ENCODE peak calls at places on chromosomes 1 and 21, in ten cellular contexts. R is SK-N-SH, D is Peyer's patch, T is RWPE1, X is right cardiac atrium, S is HCT116, G is esophagus squamous epithelium, I is right lobe of liver, Y is A549, B is lower lobe of right lung. V is an unnamed sample.

GRCh38 chr1:145891143-145891542 is 5.5 kb upstream of the ANKRD35 start:
- DNase-seq in R (no peak), D (no peak), T (no peak), X (no peak), S (no peak), G (no peak), I (no peak), Y (no peak), B (no peak), V (no peak)

GRCh38 chr1:41500781-41501518 is 16.5 kb upstream of the EDN2 start:
- DNase-seq in R (no peak), D (no peak), T (no peak), X (no peak), S (no peak), G (no peak), I (no peak), Y (no peak), B (no peak), V (no peak)

GRCh38 chr1:201072149-201072548 is 40.1 kb downstream of the CACNA1S start:
- DNase-seq in R (no peak), D (no peak), T (peak), X (no peak), S (no peak), G (no peak), I (no peak), Y (no peak), B (no peak), V (no peak)

GRCh38 chr1:236982380-236982779 is 21.9 kb downstream of the MT1HL1 start:
- DNase-seq in R (no peak), D (no peak), T (no peak), X (no peak), S (no peak), G (no peak), I (no peak), Y (no peak), B (no peak), V (no peak)

GRCh38 chr21:35963920-35964451 is 96.3 kb downstream of the SETD4 start:
- DNase-seq in R (no peak), D (no peak), T (no peak), X (no peak), S (no peak), G (no peak), I (no peak), Y (no peak), B (no peak), V (no peak)

GRCh38 chr1:213986020-213986924 is 1.5 kb upstream of the PROX1 start:
- DNase-seq in R (no peak), D (no peak), T (no peak), X (no peak), S (no peak), G (no peak), I (no peak), Y (no peak), B (no peak), V (no peak)

GRCh38 chr1:67850611-67851075 is 17.4 kb upstream of the GNG12 start:
- DNase-seq in R (no peak), D (peak), T (peak), X (peak), S (peak), G (no peak), I (peak), Y (peak), B (peak), V (no peak)

GRCh38 chr1:12095822-12096263 is 32.7 kb downstream of the TNFRSF8 start:
- DNase-seq in R (no peak), D (no peak), T (peak), X (no peak), S (no peak), G (no peak), I (no peak), Y (peak), B (no peak), V (no peak)

GRCh38 chr21:36250423-36251075 is 69.4 kb upstream of the MORC3 start:
- DNase-seq in R (no peak), D (no peak), T (no peak), X (no peak), S (no peak), G (no peak), I (no peak), Y (no peak), B (no peak), V (no peak)

GRCh38 chr1:151130837-151131586 is 15.4 kb downstream of the SEMA6C start:
- DNase-seq in R (peak), D (peak), T (peak), X (peak), S (no peak), G (peak), I (peak), Y (no peak), B (peak), V (peak)

GRCh38 chr1:3483801-3484444 is 29.5 kb downstream of the ARHGEF16 start:
- DNase-seq in R (peak), D (peak), T (peak), X (peak), S (no peak), G (no peak), I (peak), Y (peak), B (no peak), V (no peak)

GRCh38 chr1:223715710-223716103 is 3.4 kb downstream of the CAPN2 start:
- DNase-seq in R (no peak), D (no peak), T (no peak), X (no peak), S (no peak), G (no peak), I (no peak), Y (no peak), B (no peak), V (no peak)

GRCh38 chr1:223714849-223715709 is 2.7 kb downstream of the CAPN2 start:
- DNase-seq in R (no peak), D (no peak), T (peak), X (no peak), S (peak), G (no peak), I (no peak), Y (no peak), B (peak), V (no peak)

GRCh38 chr1:223712856-223713494 is 636 bp downstream of the CAPN2 start:
- DNase-seq in R (no peak), D (peak), T (no peak), X (peak), S (no peak), G (no peak), I (peak), Y (no peak), B (peak), V (peak)

GRCh38 chr1:223713546-223714420 is 1.4 kb downstream of the CAPN2 start:
- DNase-seq in R (no peak), D (no peak), T (no peak), X (no peak), S (peak), G (no peak), I (no peak), Y (no peak), B (no peak), V (no peak)

GRCh38 chr1:223714421-223714724 is 2.0 kb downstream of the CAPN2 start:
- DNase-seq in R (no peak), D (no peak), T (no peak), X (no peak), S (no peak), G (no peak), I (no peak), Y (no peak), B (no peak), V (no peak)
- H3K27ac ChIP-seq in R (peak), D (no peak), T (peak), X (no peak), S (peak), G (peak), I (no peak), Y (peak), B (peak), V (no peak)

GRCh38 chr1:183580281-183580682 is 10.0 kb downstream of the NCF2 start:
- DNase-seq in R (no peak), D (no peak), T (no peak), X (no peak), S (peak), G (no peak), I (no peak), Y (peak), B (no peak), V (no peak)

GRCh38 chr1:183583466-183583865 is 6.8 kb downstream of the NCF2 start:
- DNase-seq in R (no peak), D (no peak), T (no peak), X (no peak), S (no peak), G (no peak), I (no peak), Y (no peak), B (peak), V (no peak)

GRCh38 chr1:183585038-183585437 is 5.2 kb downstream of the NCF2 start:
- DNase-seq in R (no peak), D (no peak), T (no peak), X (no peak), S (peak), G (no peak), I (no peak), Y (no peak), B (no peak), V (no peak)

GRCh38 chr1:183584155-183584554 is 6.1 kb downstream of the NCF2 start:
- DNase-seq in R (no peak), D (no peak), T (no peak), X (no peak), S (no peak), G (no peak), I (no peak), Y (no peak), B (no peak), V (no peak)

GRCh38 chr1:183582021-183582746 is 8.1 kb downstream of the NCF2 start:
- DNase-seq in R (no peak), D (no peak), T (no peak), X (no peak), S (no peak), G (no peak), I (no peak), Y (no peak), B (no peak), V (no peak)
- H3K27ac ChIP-seq in R (no peak), D (no peak), T (no peak), X (no peak), S (no peak), G (no peak), I (no peak), Y (no peak), B (peak), V (no peak)

DNA sequence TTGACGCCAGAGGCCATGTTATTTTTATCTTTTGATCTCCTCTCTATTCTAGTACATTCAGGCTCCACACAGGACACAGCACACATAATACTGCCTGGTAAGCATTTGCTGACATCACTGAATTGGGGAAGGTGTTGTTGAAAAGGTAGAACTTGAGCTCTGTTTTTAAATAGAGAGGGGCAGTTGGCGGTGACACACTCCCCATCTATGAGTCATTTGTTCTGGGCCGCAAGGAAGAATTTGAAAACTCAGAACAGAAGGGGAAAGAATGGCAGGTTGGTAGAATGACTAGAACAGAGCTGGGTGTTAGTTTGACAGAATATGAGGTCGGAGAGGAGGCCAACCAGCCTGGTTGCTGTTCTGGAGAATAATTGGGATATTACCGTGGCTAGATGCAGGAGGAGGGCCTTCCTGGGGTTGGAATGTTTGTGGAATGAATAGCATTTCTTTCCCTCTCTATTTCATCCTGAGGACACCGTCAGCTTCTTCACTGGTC is 52.1 kb upstream of the ERRFI1 start:
- DNase-seq in R (no peak), D (no peak), T (peak), X (no peak), S (peak), G (no peak), I (no peak), Y (no peak), B (no peak), V (no peak)
- H3K27ac ChIP-seq in R (peak), D (peak), T (peak), X (no peak), S (peak), G (peak), I (no peak), Y (peak), B (peak), V (no peak)

GRCh38 chr1:147504801-147505303 is 36.4 kb upstream of the BCL9 start:
- DNase-seq in R (peak), D (no peak), T (no peak), X (peak), S (no peak), G (no peak), I (no peak), Y (no peak), B (no peak), V (no peak)
- H3K27ac ChIP-seq in R (no peak), D (no peak), T (no peak), X (peak), S (no peak), G (peak), I (no peak), Y (no peak), B (no peak), V (no peak)

DNA sequence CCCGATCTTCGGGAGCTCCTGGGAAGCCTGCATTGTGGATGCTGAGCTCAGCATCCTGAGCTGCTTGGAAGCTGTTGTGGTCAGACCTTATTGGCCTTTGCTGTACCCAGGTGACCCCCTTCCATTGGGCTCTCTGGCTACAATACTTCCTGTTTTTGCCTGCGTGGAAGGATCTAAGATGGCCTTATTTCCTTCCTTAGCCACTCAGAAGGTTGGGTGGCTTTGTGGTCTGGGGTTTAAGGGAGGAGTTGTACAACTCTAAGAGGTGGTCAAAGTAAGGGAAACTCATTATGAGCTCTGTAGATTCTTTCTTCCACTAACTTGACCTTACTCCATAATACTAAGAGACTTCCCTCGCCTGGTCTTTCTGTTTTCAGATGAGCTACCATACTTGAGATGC is 17.7 kb downstream of the PFKFB2 start:
- DNase-seq in R (no peak), D (no peak), T (no peak), X (no peak), S (no peak), G (no peak), I (no peak), Y (no peak), B (no peak), V (no peak)
- H3K27ac ChIP-seq in R (no peak), D (no peak), T (no peak), X (no peak), S (no peak), G (no peak), I (no peak), Y (no peak), B (no peak), V (no peak)

DNA sequence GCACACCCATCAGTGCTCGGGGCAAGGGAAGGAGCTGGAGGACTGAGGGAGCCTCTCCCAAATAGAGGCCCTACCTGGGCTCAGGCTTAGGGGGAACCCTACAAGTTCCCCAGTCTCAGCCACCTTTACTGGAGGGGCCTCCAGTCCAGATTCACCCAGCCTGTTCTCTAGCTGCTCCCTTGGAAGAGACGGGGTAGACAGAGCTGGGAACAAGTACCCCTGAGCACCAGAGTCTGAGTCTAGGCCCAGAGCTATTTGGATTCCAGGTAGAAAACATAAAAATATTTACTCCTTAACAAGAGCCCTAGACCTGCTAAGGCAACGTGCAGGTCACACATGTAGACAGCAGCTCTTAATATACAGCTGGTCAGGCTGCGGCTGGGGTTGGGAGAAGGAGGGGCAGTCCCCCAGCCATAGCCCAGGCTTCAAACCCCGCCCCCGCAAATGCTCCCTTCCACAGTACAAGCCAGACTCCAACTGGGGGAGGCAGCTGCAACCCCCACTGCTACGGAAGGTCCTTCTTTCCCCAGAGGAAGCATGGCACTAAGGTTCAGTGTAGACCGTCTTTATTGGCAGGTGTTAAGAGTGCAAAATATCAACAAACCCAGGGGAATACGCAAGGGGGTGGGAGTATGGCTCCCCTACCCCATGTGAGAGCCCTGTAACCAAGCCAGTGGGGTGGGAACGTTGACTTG is 8.0 kb downstream of the TENT5B start:
- DNase-seq in R (peak), D (no peak), T (no peak), X (peak), S (no peak), G (no peak), I (no peak), Y (no peak), B (peak), V (no peak)
- H3K27ac ChIP-seq in R (no peak), D (no peak), T (peak), X (peak), S (peak), G (peak), I (no peak), Y (peak), B (peak), V (no peak)

GRCh38 chr1:193666485-193667083 is 480.2 kb upstream of the B3GALT2 start:
- DNase-seq in R (no peak), D (no peak), T (no peak), X (no peak), S (no peak), G (no peak), I (no peak), Y (no peak), B (no peak), V (no peak)
- H3K27ac ChIP-seq in R (no peak), D (no peak), T (no peak), X (no peak), S (no peak), G (no peak), I (no peak), Y (no peak), B (no peak), V (no peak)

GRCh38 chr1:91830242-91831131 is 55.5 kb downstream of the TGFBR3 start:
- DNase-seq in R (no peak), D (peak), T (no peak), X (peak), S (no peak), G (no peak), I (peak), Y (peak), B (peak), V (no peak)

GRCh38 chr1:91831132-91831930 is 54.6 kb downstream of the TGFBR3 start:
- DNase-seq in R (no peak), D (no peak), T (no peak), X (no peak), S (no peak), G (no peak), I (no peak), Y (no peak), B (no peak), V (no peak)

GRCh38 chr1:91828583-91829281 is 57.2 kb downstream of the TGFBR3 start:
- DNase-seq in R (no peak), D (peak), T (no peak), X (no peak), S (no peak), G (no peak), I (peak), Y (no peak), B (no peak), V (no peak)

GRCh38 chr1:91828007-91828321 is 58.0 kb downstream of the TGFBR3 start:
- DNase-seq in R (no peak), D (no peak), T (no peak), X (no peak), S (no peak), G (no peak), I (no peak), Y (no peak), B (no peak), V (no peak)

GRCh38 chr1:91829293-91830153 is 56.4 kb downstream of the TGFBR3 start:
- DNase-seq in R (no peak), D (no peak), T (no peak), X (no peak), S (no peak), G (no peak), I (no peak), Y (no peak), B (no peak), V (no peak)
- H3K27ac ChIP-seq in R (no peak), D (peak), T (peak), X (peak), S (no peak), G (peak), I (peak), Y (peak), B (peak), V (no peak)

GRCh38 chr21:29175408-29176147 is 45.1 kb downstream of the MAP3K7CL start:
- DNase-seq in R (no peak), D (no peak), T (no peak), X (no peak), S (no peak), G (no peak), I (no peak), Y (no peak), B (no peak), V (no peak)
- H3K27ac ChIP-seq in R (peak), D (peak), T (no peak), X (no peak), S (no peak), G (peak), I (peak), Y (peak), B (peak), V (no peak)

DNA sequence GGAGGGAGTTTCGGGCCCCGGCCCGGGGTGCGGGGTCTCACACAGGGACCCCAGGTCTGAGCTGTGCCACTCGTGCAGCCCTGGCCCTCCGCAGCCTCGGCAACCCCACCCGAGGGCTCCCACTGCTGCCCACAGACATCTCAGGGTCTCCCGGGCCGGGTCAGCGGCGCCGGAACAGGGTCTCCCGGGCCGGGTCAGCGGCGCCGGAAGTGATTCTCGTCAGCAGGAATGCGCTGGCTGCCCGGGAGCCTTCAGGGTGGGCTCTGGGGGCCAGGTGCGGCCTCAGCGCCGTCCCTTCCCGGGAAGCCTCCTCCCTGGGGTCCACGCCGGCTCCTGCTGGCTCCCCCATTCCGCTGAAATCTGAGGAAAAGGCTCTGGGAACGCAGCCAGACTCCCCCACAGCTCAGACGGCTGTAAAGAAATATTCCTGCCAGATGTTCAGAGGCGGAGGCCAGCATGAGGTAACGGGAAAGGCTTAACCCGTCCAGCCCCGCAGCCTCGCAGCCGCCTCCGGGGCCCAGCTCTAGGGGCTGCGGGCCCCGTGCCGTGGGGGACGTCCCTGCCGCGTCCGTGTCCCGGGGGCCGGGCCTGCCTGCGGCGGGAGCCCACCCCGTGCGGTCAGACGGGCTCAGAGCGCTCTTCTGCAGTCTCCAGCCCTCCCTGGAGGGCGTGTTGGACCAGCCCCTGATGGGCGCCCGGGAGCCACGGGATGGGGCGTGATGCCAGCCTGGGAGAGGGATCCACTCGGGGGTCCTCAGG is 8.7 kb upstream of the COL6A1 start:
- DNase-seq in R (peak), D (peak), T (no peak), X (peak), S (no peak), G (no peak), I (peak), Y (no peak), B (peak), V (no peak)
- H3K27ac ChIP-seq in R (peak), D (peak), T (peak), X (peak), S (peak), G (peak), I (peak), Y (no peak), B (peak), V (no peak)